ENCODE peak calls at places on chromosomes 5 and 9, in four cellular contexts. N is dermis microvascular lymphatic vessel endothelial cell, J is GM04504, X is HuH-7. Z is an unnamed sample.

GRCh38 chr9:109538346-109538745 is 40.2 kb upstream of the PTPN3 start:
- DNase-seq in J (no peak), N (no peak), X (no peak), Z (no peak)

GRCh38 chr9:22030101-22030598 is 21.0 kb upstream of the CDKN2B start:
- DNase-seq in J (peak), X (no peak), N (peak), Z (no peak)

GRCh38 chr9:68732405-68733020 is 27.5 kb downstream of the PIP5K1B start:
- DNase-seq in X (no peak), J (no peak), N (no peak), Z (no peak)

GRCh38 chr5:162283611-162284010 is 216.0 kb downstream of the GABRG2 start:
- DNase-seq in X (no peak), J (no peak), N (no peak), Z (no peak)

GRCh38 chr5:6579535-6579934 is 53.3 kb downstream of the NSUN2 start:
- DNase-seq in X (no peak), J (no peak), N (no peak), Z (no peak)

GRCh38 chr5:8981496-8981895 is 564.4 kb downstream of the SEMA5A start:
- DNase-seq in X (no peak), N (no peak), J (no peak), Z (no peak)

GRCh38 chr5:142095035-142095434 is 13.5 kb upstream of the NDFIP1 start:
- DNase-seq in N (no peak), X (no peak), J (no peak), Z (no peak)

GRCh38 chr5:136275601-136276000 is 82.6 kb upstream of the SMIM32 start:
- DNase-seq in J (no peak), N (no peak), X (peak), Z (no peak)

GRCh38 chr5:121182788-121183490 is 668.7 kb upstream of the FTMT start:
- DNase-seq in X (no peak), N (peak), J (no peak), Z (no peak)

GRCh38 chr9:69809304-69809863 is 11.2 kb upstream of the CFAP95 start:
- DNase-seq in X (peak), N (peak), J (peak), Z (no peak)